ENCODE peak calls at places on chromosomes 12 and 14, in seven cellular contexts. One of them, this sample, is unnamed.

GRCh38 chr12:49880756-49881390 is 22.8 kb downstream of the FAIM2 start:
- DNase-seq in ovary: peak
- DNase-seq in fibroblast of the aortic adventitia: no peak
- DNase-seq in PC-3: no peak
- DNase-seq in fibroblast of lung: no peak
- DNase-seq in AG10803: no peak
- DNase-seq in left ventricle myocardium inferior: no peak
- DNase-seq in this sample: no peak

GRCh38 chr14:77890873-77891272 is 91.0 kb downstream of the ADCK1 start:
- DNase-seq in ovary: no peak
- DNase-seq in fibroblast of the aortic adventitia: no peak
- DNase-seq in PC-3: no peak
- DNase-seq in fibroblast of lung: no peak
- DNase-seq in AG10803: no peak
- DNase-seq in left ventricle myocardium inferior: no peak
- DNase-seq in this sample: no peak

GRCh38 chr14:54348001-54348611 is 48.7 kb upstream of the CDKN3 start:
- DNase-seq in ovary: no peak
- DNase-seq in fibroblast of the aortic adventitia: peak
- DNase-seq in PC-3: peak
- DNase-seq in fibroblast of lung: no peak
- DNase-seq in AG10803: peak
- DNase-seq in left ventricle myocardium inferior: no peak
- DNase-seq in this sample: no peak

GRCh38 chr12:13345722-13346121 is 149.2 kb downstream of the EMP1 start:
- DNase-seq in ovary: no peak
- DNase-seq in fibroblast of the aortic adventitia: no peak
- DNase-seq in PC-3: no peak
- DNase-seq in fibroblast of lung: no peak
- DNase-seq in AG10803: no peak
- DNase-seq in left ventricle myocardium inferior: no peak
- DNase-seq in this sample: no peak

GRCh38 chr14:55125403-55125802 is 3.6 kb upstream of the LGALS3 start:
- DNase-seq in ovary: no peak
- DNase-seq in fibroblast of the aortic adventitia: no peak
- DNase-seq in PC-3: peak
- DNase-seq in fibroblast of lung: no peak
- DNase-seq in AG10803: no peak
- DNase-seq in left ventricle myocardium inferior: no peak
- DNase-seq in this sample: no peak

GRCh38 chr12:88958961-88959360 is 378.7 kb upstream of the KITLG start:
- DNase-seq in ovary: no peak
- DNase-seq in fibroblast of the aortic adventitia: no peak
- DNase-seq in PC-3: no peak
- DNase-seq in fibroblast of lung: no peak
- DNase-seq in AG10803: no peak
- DNase-seq in left ventricle myocardium inferior: no peak
- DNase-seq in this sample: no peak

GRCh38 chr14:99777956-99778355 is 15.3 kb upstream of the EML1 start:
- DNase-seq in ovary: no peak
- DNase-seq in fibroblast of the aortic adventitia: no peak
- DNase-seq in PC-3: no peak
- DNase-seq in fibroblast of lung: no peak
- DNase-seq in AG10803: peak
- DNase-seq in left ventricle myocardium inferior: no peak
- DNase-seq in this sample: no peak

GRCh38 chr14:93731753-93732152 is 56.5 kb downstream of the PRIMA1 start:
- DNase-seq in ovary: no peak
- DNase-seq in fibroblast of the aortic adventitia: no peak
- DNase-seq in PC-3: no peak
- DNase-seq in fibroblast of lung: no peak
- DNase-seq in AG10803: no peak
- DNase-seq in left ventricle myocardium inferior: no peak
- DNase-seq in this sample: no peak

GRCh38 chr12:89706551-89707348 is 1.9 kb downstream of the ATP2B1 start:
- DNase-seq in ovary: no peak
- DNase-seq in fibroblast of the aortic adventitia: no peak
- DNase-seq in PC-3: peak
- DNase-seq in fibroblast of lung: peak
- DNase-seq in AG10803: peak
- DNase-seq in left ventricle myocardium inferior: no peak
- DNase-seq in this sample: no peak

GRCh38 chr14:65429757-65430156 is 17.2 kb downstream of the FUT8 start:
- DNase-seq in ovary: no peak
- DNase-seq in fibroblast of the aortic adventitia: no peak
- DNase-seq in PC-3: no peak
- DNase-seq in fibroblast of lung: no peak
- DNase-seq in AG10803: no peak
- DNase-seq in left ventricle myocardium inferior: no peak
- DNase-seq in this sample: no peak

GRCh38 chr12:75836533-75836932 is 195.0 kb downstream of the PHLDA1 start:
- DNase-seq in ovary: no peak
- DNase-seq in fibroblast of the aortic adventitia: no peak
- DNase-seq in PC-3: no peak
- DNase-seq in fibroblast of lung: no peak
- DNase-seq in AG10803: no peak
- DNase-seq in left ventricle myocardium inferior: no peak
- DNase-seq in this sample: no peak

GRCh38 chr12:108653082-108653516 is 19.4 kb upstream of the SELPLG start:
- DNase-seq in ovary: no peak
- DNase-seq in fibroblast of the aortic adventitia: no peak
- DNase-seq in PC-3: no peak
- DNase-seq in fibroblast of lung: no peak
- DNase-seq in AG10803: no peak
- DNase-seq in left ventricle myocardium inferior: no peak
- DNase-seq in this sample: no peak

GRCh38 chr14:36553650-36554260 is 28.7 kb downstream of the NKX2-8 start:
- DNase-seq in ovary: no peak
- DNase-seq in fibroblast of the aortic adventitia: peak
- DNase-seq in PC-3: peak
- DNase-seq in fibroblast of lung: peak
- DNase-seq in AG10803: peak
- DNase-seq in left ventricle myocardium inferior: no peak
- DNase-seq in this sample: peak

GRCh38 chr12:56839489-56840442 is 76.6 kb downstream of the HSD17B6 start:
- DNase-seq in ovary: peak
- DNase-seq in fibroblast of the aortic adventitia: peak
- DNase-seq in PC-3: peak
- DNase-seq in fibroblast of lung: peak
- DNase-seq in AG10803: peak
- DNase-seq in left ventricle myocardium inferior: peak
- DNase-seq in this sample: no peak

GRCh38 chr12:6769003-6769389 is 2.8 kb downstream of the PTMS start:
- DNase-seq in ovary: peak
- DNase-seq in fibroblast of the aortic adventitia: no peak
- DNase-seq in PC-3: no peak
- DNase-seq in fibroblast of lung: peak
- DNase-seq in AG10803: peak
- DNase-seq in left ventricle myocardium inferior: peak
- DNase-seq in this sample: no peak

GRCh38 chr14:51310453-51311074 is 70.5 kb downstream of the TMX1 start:
- DNase-seq in ovary: no peak
- DNase-seq in fibroblast of the aortic adventitia: peak
- DNase-seq in PC-3: no peak
- DNase-seq in fibroblast of lung: peak
- DNase-seq in AG10803: peak
- DNase-seq in left ventricle myocardium inferior: no peak
- DNase-seq in this sample: no peak

GRCh38 chr12:44930972-44931600 is 55.0 kb upstream of the NELL2 start:
- DNase-seq in ovary: no peak
- DNase-seq in fibroblast of the aortic adventitia: peak
- DNase-seq in PC-3: peak
- DNase-seq in fibroblast of lung: peak
- DNase-seq in AG10803: peak
- DNase-seq in left ventricle myocardium inferior: no peak
- DNase-seq in this sample: peak

DNA sequence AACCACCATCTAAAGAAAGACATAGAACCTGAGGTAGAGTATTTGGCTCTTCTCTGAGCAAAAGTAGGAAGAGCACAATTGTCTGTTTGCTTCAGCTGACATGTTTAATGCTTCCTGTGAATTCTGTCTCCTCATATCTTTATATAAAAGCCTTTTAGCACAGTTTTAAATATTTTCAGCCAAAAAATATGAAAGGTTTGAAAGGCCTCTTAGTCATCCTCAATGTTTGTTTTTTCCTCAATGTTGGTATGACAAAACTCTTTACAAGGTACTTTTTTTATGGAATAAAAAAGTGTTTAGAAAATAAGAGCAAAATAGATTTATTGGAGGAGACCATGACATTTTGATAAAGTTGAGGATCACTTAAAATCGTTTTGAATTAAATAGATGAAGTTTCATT is 360.9 kb downstream of the NAV3 start:
- DNase-seq in ovary: no peak
- DNase-seq in fibroblast of the aortic adventitia: peak
- DNase-seq in PC-3: peak
- DNase-seq in fibroblast of lung: peak
- DNase-seq in AG10803: no peak
- DNase-seq in left ventricle myocardium inferior: no peak
- DNase-seq in this sample: no peak
- H3K4me3 ChIP-seq in ovary: no peak
- H3K4me3 ChIP-seq in fibroblast of the aortic adventitia: no peak
- H3K4me3 ChIP-seq in PC-3: no peak
- H3K4me3 ChIP-seq in fibroblast of lung: no peak
- H3K4me3 ChIP-seq in AG10803: no peak
- H3K4me3 ChIP-seq in left ventricle myocardium inferior: no peak
- H3K4me3 ChIP-seq in this sample: no peak

GRCh38 chr12:131827961-131828534 is at the start of gene MMP17:
- DNase-seq in ovary: peak
- DNase-seq in fibroblast of the aortic adventitia: peak
- DNase-seq in PC-3: peak
- DNase-seq in fibroblast of lung: peak
- DNase-seq in AG10803: peak
- DNase-seq in left ventricle myocardium inferior: peak
- DNase-seq in this sample: no peak
- TF ChIP-seq CTCF in ovary: no peak
- TF ChIP-seq CTCF in fibroblast of the aortic adventitia: peak
- TF ChIP-seq CTCF in PC-3: no peak
- TF ChIP-seq CTCF in fibroblast of lung: no peak
- TF ChIP-seq CTCF in AG10803: no peak
- TF ChIP-seq CTCF in left ventricle myocardium inferior: peak
- TF ChIP-seq CTCF in this sample: peak

DNA sequence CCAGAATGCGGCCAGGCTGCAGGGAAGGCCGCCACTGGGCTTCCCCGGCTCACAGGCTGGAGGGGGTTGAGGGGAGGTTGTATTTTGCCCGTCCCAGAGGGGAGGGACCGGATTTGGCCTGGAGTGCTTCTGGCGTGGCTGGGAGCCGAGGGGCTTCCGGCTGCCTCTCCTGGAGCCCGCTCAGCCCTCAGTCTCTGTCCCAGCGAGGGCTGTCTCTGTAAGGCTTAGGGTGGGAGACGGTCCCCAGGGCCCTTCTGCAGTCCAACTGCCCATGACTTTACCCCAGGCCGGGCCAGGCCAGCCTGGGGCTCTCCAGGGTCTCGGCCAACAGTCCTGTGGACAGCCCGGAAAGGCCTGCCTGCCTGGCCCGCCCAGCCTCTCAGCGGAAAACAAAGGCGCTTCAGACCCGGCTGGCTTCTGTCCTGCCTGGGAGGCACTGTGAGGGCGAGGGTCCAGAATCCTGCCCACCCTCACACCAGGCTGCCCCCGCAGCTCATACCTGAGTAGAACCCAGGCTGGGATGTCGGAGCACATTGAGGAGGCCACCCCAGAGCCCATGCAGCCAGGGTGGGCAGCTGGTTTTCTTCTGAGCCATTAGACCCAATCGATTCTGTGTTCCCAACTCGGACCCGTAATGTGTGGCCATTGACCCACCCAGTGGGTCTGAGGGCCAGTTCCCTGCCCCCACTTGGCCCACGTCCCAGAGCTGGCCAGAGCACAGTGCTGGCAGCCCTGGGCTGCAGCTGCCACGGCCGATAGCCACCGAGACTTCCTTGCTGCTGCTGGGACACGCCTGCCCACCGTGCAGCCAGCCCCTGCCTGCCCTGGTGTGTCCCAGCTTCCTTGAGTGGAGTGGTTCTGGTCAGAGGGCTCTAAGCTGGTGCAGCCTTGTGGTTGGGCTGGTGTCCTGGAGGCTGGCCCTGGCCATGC is 1.6 kb downstream of the CRIP2 start:
- DNase-seq in ovary: no peak
- DNase-seq in fibroblast of the aortic adventitia: peak
- DNase-seq in PC-3: peak
- DNase-seq in fibroblast of lung: peak
- DNase-seq in AG10803: peak
- DNase-seq in left ventricle myocardium inferior: peak
- DNase-seq in this sample: no peak
- H3K4me3 ChIP-seq in ovary: peak
- H3K4me3 ChIP-seq in fibroblast of the aortic adventitia: peak
- H3K4me3 ChIP-seq in PC-3: peak
- H3K4me3 ChIP-seq in fibroblast of lung: peak
- H3K4me3 ChIP-seq in AG10803: peak
- H3K4me3 ChIP-seq in left ventricle myocardium inferior: peak
- H3K4me3 ChIP-seq in this sample: peak

GRCh38 chr12:68348419-68348818 is 16.3 kb upstream of the MDM1 start:
- DNase-seq in ovary: no peak
- DNase-seq in fibroblast of the aortic adventitia: no peak
- DNase-seq in PC-3: no peak
- DNase-seq in fibroblast of lung: no peak
- DNase-seq in AG10803: no peak
- DNase-seq in left ventricle myocardium inferior: no peak
- DNase-seq in this sample: no peak

GRCh38 chr12:68350753-68351152 is 18.6 kb upstream of the MDM1 start:
- DNase-seq in ovary: no peak
- DNase-seq in fibroblast of the aortic adventitia: peak
- DNase-seq in PC-3: peak
- DNase-seq in fibroblast of lung: peak
- DNase-seq in AG10803: peak
- DNase-seq in left ventricle myocardium inferior: no peak
- DNase-seq in this sample: no peak

GRCh38 chr12:68349921-68350606 is 17.9 kb upstream of the MDM1 start:
- DNase-seq in ovary: no peak
- DNase-seq in fibroblast of the aortic adventitia: no peak
- DNase-seq in PC-3: peak
- DNase-seq in fibroblast of lung: no peak
- DNase-seq in AG10803: no peak
- DNase-seq in left ventricle myocardium inferior: no peak
- DNase-seq in this sample: no peak

GRCh38 chr12:68352067-68352466 is 19.9 kb upstream of the MDM1 start:
- DNase-seq in ovary: no peak
- DNase-seq in fibroblast of the aortic adventitia: no peak
- DNase-seq in PC-3: peak
- DNase-seq in fibroblast of lung: peak
- DNase-seq in AG10803: no peak
- DNase-seq in left ventricle myocardium inferior: no peak
- DNase-seq in this sample: no peak

DNA sequence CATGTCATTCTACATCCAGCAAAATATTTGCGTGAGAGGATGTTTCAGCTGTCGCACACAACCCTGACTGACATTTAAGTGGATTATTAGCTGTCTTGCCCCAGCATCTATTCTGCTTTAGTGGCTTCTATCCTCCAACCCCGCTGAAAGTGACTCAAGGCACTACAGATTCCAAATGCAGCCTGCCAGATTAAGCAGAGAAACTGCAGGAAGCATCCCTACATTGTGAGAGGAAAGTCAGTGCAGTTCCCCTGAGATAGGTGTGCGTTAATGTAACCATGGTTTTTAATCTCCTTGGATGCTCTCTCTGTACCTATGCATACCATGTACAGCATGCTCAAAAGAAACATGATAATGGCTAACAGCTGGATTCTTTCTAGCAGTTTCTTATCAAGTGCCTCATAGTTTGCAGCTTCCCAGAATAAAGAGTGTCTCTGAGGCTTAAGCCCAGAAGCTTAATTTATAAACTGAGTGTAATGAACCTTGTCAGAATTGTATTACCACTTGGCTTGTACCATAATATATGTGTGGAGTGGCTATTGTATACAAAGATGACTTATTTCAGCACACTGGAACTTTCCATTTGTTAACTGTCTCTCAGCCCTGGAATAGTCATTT is 17.0 kb upstream of the MDM1 start:
- DNase-seq in ovary: no peak
- DNase-seq in fibroblast of the aortic adventitia: peak
- DNase-seq in PC-3: no peak
- DNase-seq in fibroblast of lung: peak
- DNase-seq in AG10803: no peak
- DNase-seq in left ventricle myocardium inferior: no peak
- DNase-seq in this sample: no peak
- TF ChIP-seq CTCF in ovary: no peak
- TF ChIP-seq CTCF in fibroblast of the aortic adventitia: no peak
- TF ChIP-seq CTCF in PC-3: no peak
- TF ChIP-seq CTCF in fibroblast of lung: no peak
- TF ChIP-seq CTCF in AG10803: no peak
- TF ChIP-seq CTCF in left ventricle myocardium inferior: no peak
- TF ChIP-seq CTCF in this sample: no peak

This sample was measured in AG09309.